ENCODE peak calls at places on chromosomes 3 and 15, in seven cellular contexts. One of them, this sample, is unnamed.

GRCh38 chr3:99753268-99753975 is 64.2 kb upstream of the CMSS1 start:
- DNase-seq in trophoblast cell: no peak
- DNase-seq in mesenchymal stem cell: peak; percentile 79
- DNase-seq in H1: peak; percentile 52
- DNase-seq in IMR-90: peak; percentile 86
- DNase-seq in neuronal stem cell: peak; percentile 50
- DNase-seq in H9: peak; percentile 47
- DNase-seq in this sample: peak; percentile 71

GRCh38 chr3:145266368-145266767 is 894.6 kb downstream of the PLOD2 start:
- DNase-seq in IMR-90: no peak
- DNase-seq in trophoblast cell: no peak
- DNase-seq in mesenchymal stem cell: no peak
- DNase-seq in H1: no peak
- DNase-seq in H9: no peak
- DNase-seq in neuronal stem cell: no peak
- DNase-seq in this sample: peak; percentile 55

GRCh38 chr3:49255112-49255511 is 21.9 kb downstream of the C3orf62 start:
- DNase-seq in mesenchymal stem cell: peak; percentile 47
- DNase-seq in IMR-90: no peak
- DNase-seq in trophoblast cell: no peak
- DNase-seq in H9: no peak
- DNase-seq in neuronal stem cell: no peak
- DNase-seq in H1: no peak
- DNase-seq in this sample: peak; percentile 22

GRCh38 chr3:186746008-186746407 is 28.8 kb downstream of the KNG1 start:
- DNase-seq in trophoblast cell: no peak
- DNase-seq in H9: peak; percentile 85
- DNase-seq in IMR-90: peak; percentile 67
- DNase-seq in neuronal stem cell: no peak
- DNase-seq in mesenchymal stem cell: peak; percentile 77
- DNase-seq in H1: peak; percentile 54
- DNase-seq in this sample: peak; percentile 97

GRCh38 chr15:48548376-48548775 is 97.1 kb downstream of the FBN1 start:
- DNase-seq in trophoblast cell: no peak
- DNase-seq in mesenchymal stem cell: peak; percentile 38
- DNase-seq in H9: no peak
- DNase-seq in H1: no peak
- DNase-seq in IMR-90: no peak
- DNase-seq in neuronal stem cell: no peak
- DNase-seq in this sample: no peak

GRCh38 chr3:56025316-56025715 is 443.0 kb downstream of the ERC2 start:
- DNase-seq in H1: no peak
- DNase-seq in H9: no peak
- DNase-seq in trophoblast cell: no peak
- DNase-seq in IMR-90: no peak
- DNase-seq in neuronal stem cell: no peak
- DNase-seq in mesenchymal stem cell: no peak
- DNase-seq in this sample: no peak

GRCh38 chr15:76056931-76057330 is 2.9 kb upstream of the TMEM266 start:
- DNase-seq in neuronal stem cell: no peak
- DNase-seq in mesenchymal stem cell: no peak
- DNase-seq in IMR-90: no peak
- DNase-seq in H9: no peak
- DNase-seq in trophoblast cell: no peak
- DNase-seq in H1: no peak
- DNase-seq in this sample: peak; percentile 46

GRCh38 chr3:61719278-61719977 is 158.1 kb downstream of the PTPRG start:
- DNase-seq in H1: no peak
- DNase-seq in H9: no peak
- DNase-seq in trophoblast cell: no peak
- DNase-seq in mesenchymal stem cell: no peak
- DNase-seq in neuronal stem cell: no peak
- DNase-seq in IMR-90: no peak
- DNase-seq in this sample: no peak

GRCh38 chr15:78838480-78838879 is 27.2 kb upstream of the ADAMTS7 start:
- DNase-seq in neuronal stem cell: no peak
- DNase-seq in H1: no peak
- DNase-seq in mesenchymal stem cell: no peak
- DNase-seq in H9: no peak
- DNase-seq in trophoblast cell: no peak
- DNase-seq in IMR-90: peak; percentile 22
- DNase-seq in this sample: no peak

GRCh38 chr3:73192036-73192738 is 130.7 kb downstream of the EBLN2 start:
- DNase-seq in mesenchymal stem cell: no peak
- DNase-seq in H1: peak; percentile 66
- DNase-seq in IMR-90: no peak
- DNase-seq in neuronal stem cell: peak; percentile 17
- DNase-seq in trophoblast cell: no peak
- DNase-seq in H9: peak; percentile 76
- DNase-seq in this sample: peak; percentile 89

GRCh38 chr15:100279446-100279845 is 62.3 kb downstream of the ADAMTS17 start:
- DNase-seq in IMR-90: no peak
- DNase-seq in neuronal stem cell: no peak
- DNase-seq in H1: no peak
- DNase-seq in trophoblast cell: no peak
- DNase-seq in H9: no peak
- DNase-seq in mesenchymal stem cell: no peak
- DNase-seq in this sample: no peak

GRCh38 chr3:183253961-183254815 is 1.1 kb downstream of the B3GNT5 start:
- DNase-seq in H9: no peak
- DNase-seq in IMR-90: peak; percentile 12
- DNase-seq in mesenchymal stem cell: peak; percentile 50
- DNase-seq in H1: peak; percentile 78
- DNase-seq in neuronal stem cell: no peak
- DNase-seq in trophoblast cell: peak; percentile 2
- DNase-seq in this sample: peak; percentile 53

GRCh38 chr3:123745184-123745855 is 138.8 kb downstream of the MYLK start:
- DNase-seq in H1: no peak
- DNase-seq in trophoblast cell: no peak
- DNase-seq in neuronal stem cell: no peak
- DNase-seq in mesenchymal stem cell: no peak
- DNase-seq in H9: no peak
- DNase-seq in IMR-90: no peak
- DNase-seq in this sample: peak; percentile 51

GRCh38 chr15:41585140-41586047 is 26.4 kb downstream of the TYRO3 start:
- DNase-seq in IMR-90: peak; percentile 44
- DNase-seq in H1: peak; percentile 83
- DNase-seq in neuronal stem cell: no peak
- DNase-seq in H9: peak; percentile 53
- DNase-seq in mesenchymal stem cell: peak; percentile 74
- DNase-seq in trophoblast cell: peak; percentile 79
- DNase-seq in this sample: peak; percentile 83

GRCh38 chr3:129117134-129117533 is 4.5 kb downstream of the RAB43 start:
- DNase-seq in mesenchymal stem cell: peak; percentile 3
- DNase-seq in trophoblast cell: no peak
- DNase-seq in H9: no peak
- DNase-seq in IMR-90: no peak
- DNase-seq in neuronal stem cell: no peak
- DNase-seq in H1: no peak
- DNase-seq in this sample: no peak

GRCh38 chr3:139353920-139354556 is 10.2 kb downstream of the MRPS22 start:
- DNase-seq in H9: no peak
- DNase-seq in trophoblast cell: peak; percentile 14
- DNase-seq in IMR-90: peak; percentile 71
- DNase-seq in neuronal stem cell: no peak
- DNase-seq in mesenchymal stem cell: peak; percentile 79
- DNase-seq in H1: no peak
- DNase-seq in this sample: peak; percentile 77

GRCh38 chr3:39187372-39188155 is 4.8 kb downstream of the XIRP1 start:
- DNase-seq in H9: no peak
- DNase-seq in neuronal stem cell: no peak
- DNase-seq in IMR-90: no peak
- DNase-seq in H1: no peak
- DNase-seq in mesenchymal stem cell: no peak
- DNase-seq in trophoblast cell: no peak
- DNase-seq in this sample: no peak

GRCh38 chr3:155946178-155946577 is 75.7 kb downstream of the GMPS start:
- DNase-seq in mesenchymal stem cell: peak; percentile 88
- DNase-seq in H1: no peak
- DNase-seq in IMR-90: peak; percentile 92
- DNase-seq in neuronal stem cell: no peak
- DNase-seq in H9: no peak
- DNase-seq in trophoblast cell: no peak
- DNase-seq in this sample: peak; percentile 22

DNA sequence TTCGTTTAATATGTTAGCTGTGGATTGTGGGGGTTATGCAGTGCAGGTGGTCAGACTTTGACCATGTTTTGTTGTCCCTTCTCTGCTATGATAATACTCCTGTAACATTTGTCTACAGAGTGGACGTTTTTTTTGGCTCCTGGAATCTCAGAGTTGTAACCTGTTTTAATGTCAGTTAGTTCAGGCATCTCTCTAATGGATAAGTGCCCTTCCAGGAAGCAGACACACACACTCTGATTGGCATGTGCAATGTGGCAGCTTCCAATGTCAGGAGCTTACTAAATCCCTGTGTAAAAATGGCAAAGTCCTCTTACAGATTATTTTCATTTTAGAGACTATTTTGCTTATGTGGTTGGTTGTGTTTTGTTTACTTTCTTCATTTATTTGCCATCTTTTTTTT is 222.2 kb upstream of the ARPP21 start:
- DNase-seq in mesenchymal stem cell: no peak
- DNase-seq in H9: no peak
- DNase-seq in H1: no peak
- DNase-seq in trophoblast cell: no peak
- DNase-seq in neuronal stem cell: no peak
- DNase-seq in IMR-90: no peak
- DNase-seq in this sample: no peak
- H3K4ac ChIP-seq in mesenchymal stem cell: no peak overlapping the region
- H3K4ac ChIP-seq in H9: no peak overlapping the region
- H3K4ac ChIP-seq in H1: no peak overlapping the region
- H3K4ac ChIP-seq in trophoblast cell: no peak overlapping the region
- H3K4ac ChIP-seq in neuronal stem cell: no peak overlapping the region
- H3K4ac ChIP-seq in IMR-90: no peak overlapping the region
- H3K4ac ChIP-seq in this sample: no peak overlapping the region

DNA sequence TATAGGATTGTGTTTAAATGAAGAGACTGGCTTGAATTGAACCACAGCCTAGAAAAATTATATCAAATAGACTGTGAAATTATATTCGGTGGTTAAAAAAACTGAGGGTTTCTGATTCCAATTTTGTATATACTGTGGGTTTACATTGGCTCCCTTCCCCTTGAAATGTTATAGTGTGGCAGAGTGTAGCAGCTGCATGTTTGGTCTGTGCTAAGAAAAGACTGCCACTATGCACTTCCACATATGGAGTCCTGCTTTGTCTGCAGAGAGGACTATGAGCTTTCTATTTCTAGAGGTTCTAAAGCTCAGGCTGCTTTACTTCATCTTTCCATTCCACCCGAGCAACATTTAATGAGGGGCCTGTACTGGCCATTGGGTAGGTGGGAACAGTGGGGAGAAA is 112.3 kb downstream of the P3H2 start:
- DNase-seq in H9: no peak
- DNase-seq in trophoblast cell: no peak
- DNase-seq in H1: no peak
- DNase-seq in IMR-90: peak; percentile 65
- DNase-seq in mesenchymal stem cell: no peak
- DNase-seq in neuronal stem cell: no peak
- DNase-seq in this sample: no peak
- H3K4me1 ChIP-seq in H9: peaks cover 2% of the 10 kb centered on the region
- H3K4me1 ChIP-seq in trophoblast cell: peaks cover 3% of the 10 kb centered on the region
- H3K4me1 ChIP-seq in H1: peaks cover 9% of the 10 kb centered on the region
- H3K4me1 ChIP-seq in IMR-90: peaks cover 15% of the 10 kb centered on the region
- H3K4me1 ChIP-seq in mesenchymal stem cell: peaks cover 3% of the 10 kb centered on the region
- H3K4me1 ChIP-seq in neuronal stem cell: peaks cover 1% of the 10 kb centered on the region
- H3K4me1 ChIP-seq in this sample: peaks cover 5% of the 10 kb centered on the region

DNA sequence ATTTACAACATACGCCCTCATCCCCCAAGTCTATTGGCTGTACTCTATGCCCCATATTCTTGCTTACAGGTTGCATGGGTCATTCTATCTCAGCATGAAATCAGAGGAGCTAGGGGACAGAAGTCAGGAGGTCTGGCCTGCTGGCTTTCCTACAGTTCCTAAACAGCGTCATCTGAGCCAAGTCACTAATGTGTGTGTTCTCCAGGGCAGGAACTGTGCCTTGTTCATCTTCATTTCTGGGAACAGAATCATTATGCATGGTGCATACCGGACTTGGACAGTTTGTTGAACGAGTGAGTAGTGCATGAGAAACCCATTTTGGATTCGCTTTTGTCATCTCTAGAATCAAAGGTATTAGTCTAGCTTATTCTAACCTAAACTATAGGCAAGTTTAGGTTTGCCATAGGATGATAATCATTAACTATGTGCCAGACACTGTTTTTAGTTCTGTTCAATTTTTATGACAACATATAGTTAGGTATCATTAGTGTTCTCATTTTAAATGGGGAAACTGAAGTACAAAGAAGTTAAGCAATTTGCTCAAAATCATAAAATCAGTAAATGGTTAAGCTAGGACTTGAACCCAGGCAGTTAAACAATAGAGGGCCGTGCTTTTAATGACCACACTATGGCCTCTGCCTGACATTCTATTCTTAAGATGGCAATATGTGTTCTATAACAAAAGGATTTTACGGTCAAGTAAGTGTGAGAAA is 105.2 kb downstream of the FMN1 start:
- DNase-seq in H9: no peak
- DNase-seq in H1: no peak
- DNase-seq in mesenchymal stem cell: no peak
- DNase-seq in trophoblast cell: no peak
- DNase-seq in neuronal stem cell: no peak
- DNase-seq in IMR-90: no peak
- DNase-seq in this sample: no peak
- H3K18ac ChIP-seq in H9: no peak overlapping the region
- H3K18ac ChIP-seq in H1: no peak overlapping the region
- H3K18ac ChIP-seq in mesenchymal stem cell: no peak overlapping the region
- H3K18ac ChIP-seq in trophoblast cell: no peak overlapping the region
- H3K18ac ChIP-seq in neuronal stem cell: no peak overlapping the region
- H3K18ac ChIP-seq in IMR-90: peak overlapping the region; percentile 63
- H3K18ac ChIP-seq in this sample: no peak overlapping the region

DNA sequence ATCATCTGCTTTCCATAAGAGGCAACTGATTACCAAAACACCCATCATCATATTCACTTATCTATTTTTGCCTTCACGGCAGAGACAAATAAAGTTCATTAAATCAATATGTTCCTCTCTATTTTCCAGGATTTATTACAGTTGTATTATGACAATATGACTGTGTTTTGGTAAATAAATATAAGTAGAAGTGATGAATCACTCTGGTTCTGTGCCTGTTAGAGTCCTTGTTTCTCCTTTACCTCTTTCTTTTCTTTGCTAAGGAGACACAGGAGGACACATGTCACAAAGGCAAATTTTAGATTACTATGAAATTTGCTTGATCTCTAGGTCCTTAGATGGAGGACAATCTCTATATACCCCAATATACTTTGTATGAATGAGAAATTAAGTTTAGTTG is 152.6 kb upstream of the PLSCR5 start:
- DNase-seq in IMR-90: no peak
- DNase-seq in mesenchymal stem cell: no peak
- DNase-seq in H1: no peak
- DNase-seq in neuronal stem cell: no peak
- DNase-seq in H9: no peak
- DNase-seq in trophoblast cell: no peak
- DNase-seq in this sample: no peak
- H3K4ac ChIP-seq in IMR-90: no peak overlapping the region
- H3K4ac ChIP-seq in mesenchymal stem cell: no peak overlapping the region
- H3K4ac ChIP-seq in H1: no peak overlapping the region
- H3K4ac ChIP-seq in neuronal stem cell: no peak overlapping the region
- H3K4ac ChIP-seq in H9: no peak overlapping the region
- H3K4ac ChIP-seq in trophoblast cell: no peak overlapping the region
- H3K4ac ChIP-seq in this sample: no peak overlapping the region

GRCh38 chr15:85622432-85622831 is 172.3 kb downstream of the KLHL25 start:
- DNase-seq in H1: no peak
- DNase-seq in neuronal stem cell: no peak
- DNase-seq in H9: no peak
- DNase-seq in trophoblast cell: no peak
- DNase-seq in IMR-90: peak; percentile 92
- DNase-seq in mesenchymal stem cell: peak; percentile 83
- DNase-seq in this sample: no peak
- H3K4me1 ChIP-seq in H1: peaks cover 12% of the 10 kb centered on the region
- H3K4me1 ChIP-seq in neuronal stem cell: peaks cover 20% of the 10 kb centered on the region
- H3K4me1 ChIP-seq in H9: peaks cover 10% of the 10 kb centered on the region
- H3K4me1 ChIP-seq in trophoblast cell: peaks cover 4% of the 10 kb centered on the region
- H3K4me1 ChIP-seq in IMR-90: peaks cover 26% of the 10 kb centered on the region
- H3K4me1 ChIP-seq in mesenchymal stem cell: peaks cover 7% of the 10 kb centered on the region
- H3K4me1 ChIP-seq in this sample: peaks cover 13% of the 10 kb centered on the region